ENCODE peak calls at places on chromosomes 1 and 21, in six cellular contexts. P is hypothalamus, L is cortex of kidney, O is left ventricle myocardium superior, Z is substantia nigra, G is pancreas. H is an unnamed sample.

GRCh38 chr1:58592521-58593134 is 15.6 kb upstream of the TACSTD2 start:
- DNase-seq in P (no peak), G (peak; percentile 89), L (no peak), Z (no peak), O (peak; percentile 81), H (no peak)

GRCh38 chr21:26280715-26281310 is 110.2 kb upstream of the APP start:
- DNase-seq in G (no peak), Z (no peak), L (no peak), O (no peak), P (no peak), H (no peak)

GRCh38 chr1:112388436-112388835 is 7.6 kb upstream of the CTTNBP2NL start:
- DNase-seq in O (no peak), G (no peak), P (no peak), Z (no peak), L (no peak), H (no peak)

GRCh38 chr1:228378453-228379164 is 28.0 kb downstream of the TRIM11 start:
- DNase-seq in Z (no peak), L (no peak), P (peak; percentile 18), G (peak; percentile 79), O (peak; percentile 87), H (peak; percentile 23)

GRCh38 chr1:167121375-167122120 is 27.7 kb downstream of the STYXL2 start:
- DNase-seq in L (no peak), O (peak; percentile 55), G (peak; percentile 79), Z (no peak), P (no peak), H (no peak)

GRCh38 chr1:230215049-230215448 is 148.0 kb downstream of the GALNT2 start:
- DNase-seq in Z (no peak), L (no peak), G (no peak), O (peak; percentile 64), P (peak; percentile 24), H (no peak)

GRCh38 chr1:22665752-22666151 is 12.7 kb downstream of the C1QB start:
- DNase-seq in O (no peak), Z (no peak), P (no peak), L (no peak), G (no peak), H (peak; percentile 22)

GRCh38 chr1:50343323-50343722 is 79.9 kb downstream of the DMRTA2 start:
- DNase-seq in G (no peak), P (no peak), Z (no peak), O (no peak), L (no peak), H (no peak)

GRCh38 chr1:15180945-15181523 is 27.5 kb downstream of the TMEM51 start:
- DNase-seq in Z (no peak), O (no peak), L (no peak), P (no peak), G (no peak), H (no peak)

GRCh38 chr1:150493175-150493574 is 6.0 kb downstream of the TARS2 start:
- DNase-seq in P (no peak), L (no peak), Z (no peak), G (no peak), O (no peak), H (no peak)

GRCh38 chr1:15714438-15715136 is 21.5 kb upstream of the SLC25A34 start:
- DNase-seq in O (peak; percentile 68), P (no peak), G (no peak), Z (no peak), L (no peak), H (peak; percentile 41)

GRCh38 chr1:207997486-207998268 is 86.8 kb upstream of the CD34 start:
- DNase-seq in L (no peak), Z (peak; percentile 4), O (peak; percentile 71), G (peak; percentile 79), P (no peak), H (peak; percentile 12)

GRCh38 chr1:208757846-208758245 is 513.7 kb upstream of the PLXNA2 start:
- DNase-seq in G (no peak), L (no peak), Z (no peak), P (no peak), O (no peak), H (no peak)

GRCh38 chr1:33396188-33397124 is 34.4 kb downstream of the PHC2 start:
- DNase-seq in G (no peak), P (no peak), O (no peak), L (no peak), Z (no peak), H (no peak)

GRCh38 chr1:226785805-226786204 is 46.7 kb upstream of the ITPKB start:
- DNase-seq in Z (no peak), G (no peak), P (no peak), L (no peak), O (no peak), H (no peak)

GRCh38 chr1:155136728-155137127 is 1.1 kb downstream of the SLC50A1 start:
- DNase-seq in G (no peak), L (no peak), O (no peak), Z (no peak), P (no peak), H (no peak)

GRCh38 chr1:3736131-3736561 is 16.1 kb upstream of the CCDC27 start:
- DNase-seq in G (no peak), L (no peak), Z (no peak), P (no peak), O (peak; percentile 33), H (no peak)

H was measured in amygdala.